ENCODE peak calls at places on chromosomes 3 and 15, in eight cellular contexts. R, Q, I, H, L, S, O and D are unnamed samples.

GRCh38 chr3:134822065-134822464 is 27.0 kb downstream of the EPHB1 start:
- DNase-seq in L (no peak), O (no peak), I (no peak), R (no peak), Q (peak; percentile 13), H (no peak), S (no peak), D (no peak)

GRCh38 chr15:75063338-75063737 is 39.9 kb downstream of the PPCDC start:
- DNase-seq in R (no peak), I (peak; percentile 64), Q (no peak), O (no peak), S (no peak), H (no peak), L (no peak), D (no peak)

GRCh38 chr3:45509038-45509767 is 85.3 kb upstream of the LIMD1 start:
- DNase-seq in H (peak; percentile 58), O (no peak), L (peak; percentile 7), I (peak; percentile 88), S (no peak), R (no peak), Q (peak; percentile 88), D (peak; percentile 84)

GRCh38 chr15:75836953-75837321 is 6.3 kb upstream of the UBE2Q2 start:
- DNase-seq in L (no peak), H (peak; percentile 75), I (peak; percentile 78), R (no peak), Q (peak; percentile 57), S (peak; percentile 76), O (no peak), D (no peak)

GRCh38 chr15:43215961-43216360 is 4.9 kb downstream of the EPB42 start:
- DNase-seq in L (no peak), S (no peak), I (no peak), H (no peak), R (no peak), Q (no peak), O (no peak), D (no peak)

GRCh38 chr3:30440880-30441279 is 165.5 kb upstream of the TGFBR2 start:
- DNase-seq in O (no peak), I (no peak), Q (no peak), L (no peak), H (no peak), S (no peak), R (no peak), D (no peak)

GRCh38 chr3:7695067-7695466 is 806.6 kb upstream of the LMCD1 start:
- DNase-seq in I (no peak), S (no peak), H (no peak), R (no peak), L (peak; percentile 27), O (no peak), Q (no peak), D (peak; percentile 20)

GRCh38 chr15:78915341-78916087 is 29.3 kb downstream of the CTSH start:
- DNase-seq in Q (no peak), O (no peak), H (no peak), R (peak; percentile 71), I (no peak), L (peak; percentile 12), S (peak; percentile 90), D (no peak)

GRCh38 chr15:22808761-22809280 is 22.4 kb downstream of the NIPA1 start:
- DNase-seq in Q (no peak), H (no peak), L (no peak), R (no peak), I (no peak), S (no peak), O (no peak), D (peak; percentile 36)